ENCODE peak calls at places on chromosome 17, in eight cellular contexts. F is GM12865, R is GM04503, G is progenitor cell of endocrine pancreas, X is hepatocyte, H is HTR-8/SVneo, V is ELF-1, O is pulmonary artery endothelial cell. W is an unnamed sample.

GRCh38 chr17:50660042-50660886 is 25.6 kb downstream of the ABCC3 start:
- DNase-seq in R (no peak), O (no peak), H (no peak), G (no peak), X (no peak), F (no peak), V (no peak), W (no peak)

GRCh38 chr17:7747586-7747985 is 30.0 kb downstream of the DNAH2 start:
- DNase-seq in V (no peak), O (no peak), H (peak; percentile 52), X (no peak), F (no peak), G (no peak), R (peak; percentile 37), W (peak; percentile 46)

GRCh38 chr17:58932956-58933355 is 173.7 kb downstream of the TRIM37 start:
- DNase-seq in O (no peak), H (no peak), X (no peak), G (no peak), V (no peak), F (no peak), R (no peak), W (no peak)

GRCh38 chr17:57953703-57954420 is 1.4 kb downstream of the CUEDC1 start:
- DNase-seq in H (no peak), R (no peak), G (no peak), O (no peak), X (no peak), V (no peak), F (no peak), W (no peak)

GRCh38 chr17:28173071-28173561 is 130.6 kb downstream of the NLK start:
- DNase-seq in H (no peak), G (no peak), X (peak; percentile 29), F (no peak), O (no peak), R (no peak), V (peak; percentile 24), W (no peak)

GRCh38 chr17:75856062-75856681 is 1.0 kb upstream of the WBP2 start:
- DNase-seq in H (peak; percentile 71), V (no peak), F (peak; percentile 67), G (no peak), X (no peak), O (no peak), R (no peak), W (no peak)

GRCh38 chr17:68290955-68291835 is at the start of the genes ARSG and SLC16A6:
- DNase-seq in H (peak; percentile 74), R (no peak), V (peak; percentile 73), G (peak; percentile 55), F (peak; percentile 96), X (peak; percentile 82), O (no peak), W (peak; percentile 55)

GRCh38 chr17:27793906-27794380 is 6.4 kb downstream of the NOS2 start:
- DNase-seq in R (no peak), G (no peak), X (no peak), V (no peak), H (no peak), F (no peak), O (no peak), W (no peak)

GRCh38 chr17:8068736-8069586 is 18.6 kb downstream of the ALOX12B start:
- DNase-seq in V (no peak), H (no peak), G (no peak), X (no peak), O (no peak), F (no peak), R (no peak), W (no peak)

GRCh38 chr17:59829217-59830006 is 63.3 kb downstream of the TUBD1 start:
- DNase-seq in H (peak; percentile 95), V (no peak), G (no peak), R (peak; percentile 99), O (peak; percentile 95), F (peak; percentile 97), X (peak; percentile 87), W (peak; percentile 99)

GRCh38 chr17:21286066-21286770 is 1.7 kb downstream of the MAP2K3 start:
- DNase-seq in V (peak; percentile 78), R (peak; percentile 91), O (peak; percentile 90), X (peak; percentile 94), H (peak; percentile 99), G (no peak), F (peak; percentile 34), W (peak; percentile 98)

GRCh38 chr17:82242977-82243647 is 14.3 kb downstream of the SLC16A3 start:
- DNase-seq in R (peak; percentile 47), F (no peak), V (no peak), X (peak; percentile 74), G (no peak), O (no peak), H (no peak), W (peak; percentile 83)

GRCh38 chr17:18217412-18218015 is 7.9 kb upstream of the LLGL1 start:
- DNase-seq in G (peak; percentile 78), X (peak; percentile 80), R (no peak), V (peak; percentile 87), H (peak; percentile 97), O (no peak), F (peak; percentile 72), W (peak; percentile 47)

GRCh38 chr17:29567362-29568330 is 809 bp upstream of the ABHD15 start:
- DNase-seq in V (peak; percentile 75), G (peak; percentile 52), O (no peak), F (peak; percentile 89), R (no peak), H (no peak), X (peak; percentile 80), W (peak; percentile 44)

GRCh38 chr17:35242158-35242804 is 591 bp upstream of the SLFN5 start:
- DNase-seq in X (peak; percentile 88), G (peak; percentile 68), H (peak; percentile 71), R (no peak), V (peak; percentile 85), F (peak; percentile 89), O (no peak), W (peak; percentile 48)

GRCh38 chr17:78670850-78671291 is 93.7 kb upstream of the DNAH17 start:
- DNase-seq in H (no peak), F (no peak), V (no peak), O (no peak), X (no peak), R (no peak), G (no peak), W (no peak)

GRCh38 chr17:17792551-17793377 is 44.0 kb downstream of the SREBF1 start:
- DNase-seq in R (peak; percentile 23), G (no peak), O (peak; percentile 29), V (peak; percentile 63), X (peak; percentile 75), F (peak; percentile 43), H (no peak), W (peak; percentile 85)

W was measured in astrocyte of the spinal cord.